ENCODE peak calls at places on chromosomes 5 and 9, in five cellular contexts. C, A, M, N and B are unnamed samples.

GRCh38 chr5:36027711-36028110 is 36.5 kb upstream of the UGT3A1 start:
- DNase-seq in C (no peak), A (no peak), M (no peak), N (no peak), B (no peak)

GRCh38 chr5:1465966-1466471 is 20.8 kb upstream of the SLC6A3 start:
- DNase-seq in C (no peak), A (no peak), M (no peak), N (no peak), B (no peak)

GRCh38 chr9:16705121-16705604 is 165.3 kb downstream of the BNC2 start:
- DNase-seq in C (no peak), A (no peak), M (no peak), N (peak), B (peak)

GRCh38 chr9:73553295-73553694 is 401.6 kb downstream of the ANXA1 start:
- DNase-seq in C (no peak), A (no peak), M (no peak), N (no peak), B (no peak)

GRCh38 chr5:67610191-67610912 is 413.8 kb upstream of the CD180 start:
- DNase-seq in C (no peak), A (no peak), M (no peak), N (no peak), B (no peak)

GRCh38 chr9:105757496-105758251 is 63.3 kb downstream of the TMEM38B start:
- DNase-seq in C (no peak), A (no peak), M (no peak), N (no peak), B (no peak)

GRCh38 chr9:4689687-4690104 is 10.3 kb downstream of the CDC37L1 start:
- DNase-seq in C (peak), A (no peak), M (no peak), N (no peak), B (no peak)

GRCh38 chr9:12843735-12844134 is 68.9 kb downstream of the LURAP1L start:
- DNase-seq in C (no peak), A (no peak), M (no peak), N (no peak), B (no peak)

GRCh38 chr5:32280656-32281081 is 32.1 kb downstream of the MTMR12 start:
- DNase-seq in C (peak), A (no peak), M (no peak), N (no peak), B (no peak)

GRCh38 chr5:179271301-179271650 is 74.0 kb downstream of the ADAMTS2 start:
- DNase-seq in C (no peak), A (no peak), M (no peak), N (no peak), B (no peak)
- TF ChIP-seq ZNF274 in C (no peak), A (no peak), M (no peak), N (no peak), B (no peak)

DNA sequence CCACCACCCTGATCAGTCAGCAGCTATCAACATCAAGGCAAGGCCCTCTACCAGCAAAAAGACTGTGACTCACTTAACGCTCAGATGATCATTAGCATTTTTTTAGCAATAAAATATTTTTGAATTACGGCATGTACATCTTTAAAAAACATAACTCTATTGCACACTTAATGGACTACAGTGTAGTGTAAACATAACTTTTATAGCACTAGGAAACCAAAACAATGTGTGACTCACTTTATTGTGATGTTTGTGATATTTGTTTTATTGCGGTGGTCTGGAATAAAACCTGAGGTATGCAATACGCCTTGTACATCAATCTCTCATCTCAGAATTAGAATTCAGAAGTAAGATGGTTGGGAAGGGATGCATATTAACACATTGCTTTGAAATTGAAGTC is 106.8 kb upstream of the PTCH1 start:
- DNase-seq in C (no peak), A (no peak), M (no peak), N (no peak), B (no peak)
- TF ChIP-seq ZNF274 in C (no peak), A (no peak), M (no peak), N (no peak), B (no peak)

GRCh38 chr5:3659907-3660306 is 64.3 kb downstream of the IRX1 start:
- DNase-seq in C (no peak), A (no peak), M (peak), N (no peak), B (no peak)

GRCh38 chr5:3657364-3658003 is 61.9 kb downstream of the IRX1 start:
- DNase-seq in C (no peak), A (no peak), M (no peak), N (no peak), B (no peak)

GRCh38 chr5:3658929-3659328 is 63.3 kb downstream of the IRX1 start:
- DNase-seq in C (no peak), A (no peak), M (no peak), N (no peak), B (no peak)

GRCh38 chr5:3660630-3661029 is 65.0 kb downstream of the IRX1 start:
- DNase-seq in C (no peak), A (no peak), M (no peak), N (no peak), B (no peak)

DNA sequence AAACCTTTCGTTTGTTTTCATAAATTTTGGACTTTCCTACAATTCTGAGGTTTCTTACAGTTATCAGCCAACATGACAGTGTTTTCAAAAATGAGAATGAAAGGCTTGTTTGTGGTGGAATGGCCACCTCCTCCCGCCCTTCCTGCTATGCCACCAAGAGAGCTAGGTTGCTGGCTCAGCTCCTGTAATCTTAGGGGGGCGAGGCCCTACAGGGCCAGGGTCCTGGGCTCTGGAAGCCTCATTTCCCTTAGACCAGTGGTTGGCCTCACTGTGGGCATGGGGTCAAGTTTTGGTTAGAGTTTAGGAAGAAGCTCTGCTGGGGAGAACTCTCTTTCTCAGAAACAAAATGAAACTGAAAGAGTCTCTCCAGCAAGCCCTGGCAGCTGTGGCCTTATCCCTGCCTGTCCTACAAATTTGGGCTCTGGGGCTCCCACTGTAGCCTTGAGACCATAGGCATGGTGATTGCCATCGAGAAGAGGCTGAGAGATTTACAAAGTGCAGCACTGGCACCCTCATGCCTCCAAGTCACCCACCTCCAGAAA is 66.2 kb downstream of the IRX1 start:
- DNase-seq in C (no peak), A (no peak), M (no peak), N (no peak), B (no peak)
- TF ChIP-seq ZNF274 in C (no peak), A (no peak), M (no peak), N (no peak), B (no peak)

GRCh38 chr5:107519900-107520354 is 150.8 kb downstream of the EFNA5 start:
- DNase-seq in C (peak), A (no peak), M (no peak), N (no peak), B (no peak)
- TF ChIP-seq ZNF274 in C (no peak), A (no peak), M (no peak), N (no peak), B (no peak)

DNA sequence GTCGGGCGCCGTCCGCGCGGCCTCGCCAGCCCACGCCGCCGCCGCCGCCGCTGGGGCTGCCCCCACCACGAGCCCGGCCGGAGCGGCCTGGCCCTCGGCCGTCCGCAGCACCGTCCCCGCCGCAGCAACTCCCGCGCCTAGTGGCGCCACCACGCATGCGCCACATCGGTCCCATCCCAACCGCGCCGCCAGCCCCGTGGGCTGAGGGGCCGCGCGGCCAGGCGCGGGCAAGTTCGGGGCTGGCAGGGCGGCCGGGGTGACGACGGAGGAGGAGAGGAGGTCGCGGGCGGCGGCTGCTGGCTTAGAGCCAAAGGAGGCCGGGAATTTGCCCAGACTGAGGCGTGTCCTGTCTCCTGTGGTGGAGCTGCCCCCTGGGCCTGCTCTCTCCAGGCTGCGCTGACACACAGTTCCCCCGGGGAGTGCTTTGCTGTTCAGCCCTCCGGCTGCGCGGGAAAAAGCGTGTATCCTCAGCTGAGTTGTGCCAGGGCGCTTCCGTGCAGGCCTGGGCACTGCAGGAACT is at the start of gene TUSC1:
- DNase-seq in C (no peak), A (no peak), M (no peak), N (no peak), B (no peak)
- TF ChIP-seq ZNF274 in C (no peak), A (no peak), M (no peak), N (no peak), B (no peak)

GRCh38 chr9:81529556-81530193 is 159.7 kb downstream of the TLE1 start:
- DNase-seq in C (no peak), A (peak), M (peak), N (peak), B (no peak)
- TF ChIP-seq ZNF274 in C (no peak), A (no peak), M (no peak), N (no peak), B (no peak)

GRCh38 chr5:118752568-118752967 is 235.8 kb downstream of the DTWD2 start:
- DNase-seq in C (no peak), A (no peak), M (no peak), N (no peak), B (no peak)

DNA sequence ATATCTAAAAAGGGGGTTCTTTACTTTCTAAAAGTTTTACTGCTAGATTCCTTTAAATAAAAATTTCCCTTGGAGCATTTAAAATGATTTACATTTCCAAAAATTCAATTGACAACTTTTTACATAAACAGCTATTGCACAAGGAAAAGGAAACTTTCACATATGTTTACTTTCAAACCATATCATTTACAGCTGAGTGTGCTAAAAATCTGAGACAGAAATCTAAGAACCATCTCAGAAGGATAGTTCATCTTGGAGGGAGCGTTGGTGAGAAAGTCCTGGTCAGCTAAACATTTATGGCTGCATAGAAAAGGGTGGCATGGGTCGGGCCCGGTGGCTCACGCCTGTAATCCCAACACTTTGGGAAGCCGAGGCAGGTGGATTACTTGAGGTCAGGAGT is 235.4 kb downstream of the DTWD2 start:
- DNase-seq in C (no peak), A (no peak), M (no peak), N (no peak), B (no peak)
- TF ChIP-seq ZNF274 in C (no peak), A (no peak), M (no peak), N (no peak), B (no peak)

DNA sequence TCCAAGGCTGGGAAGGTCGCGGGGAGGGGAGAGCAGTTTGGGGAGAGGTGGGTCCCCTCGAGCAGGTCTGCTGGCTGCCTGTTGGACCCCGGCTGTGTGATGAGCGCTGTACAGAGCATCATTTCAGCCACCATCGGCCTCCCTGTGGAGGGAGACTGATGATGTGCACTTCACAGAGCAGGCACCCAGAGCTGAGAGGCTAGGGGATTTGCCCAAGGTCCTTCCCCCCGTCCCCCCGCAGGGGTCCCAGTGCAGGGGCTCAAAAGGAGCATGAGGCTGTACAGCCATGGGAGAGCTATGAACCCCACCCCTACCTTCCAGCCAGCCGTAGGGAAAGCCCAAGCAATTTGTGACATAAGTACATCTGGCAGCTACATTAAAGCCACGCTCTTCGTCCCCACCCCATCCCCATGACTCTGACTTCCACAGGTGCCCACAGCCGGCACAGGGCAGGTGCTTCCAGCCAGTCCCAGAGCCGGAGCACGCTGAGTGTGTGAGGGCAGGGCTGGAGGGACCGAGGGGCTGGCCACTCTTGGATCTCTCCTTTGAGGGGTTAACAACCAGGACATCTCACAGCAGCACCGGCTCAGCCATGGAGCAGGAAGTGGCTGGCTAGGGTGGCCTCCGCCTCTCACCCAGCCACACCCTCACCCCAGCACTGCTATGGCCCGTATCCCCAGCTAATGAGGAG is 2.3 kb upstream of the FAM78A start:
- DNase-seq in C (no peak), A (no peak), M (no peak), N (no peak), B (no peak)
- TF ChIP-seq ZNF274 in C (no peak), A (no peak), M (no peak), N (no peak), B (no peak)